ENCODE peak calls at places on chromosomes 11 and 22, in nine cellular contexts. One of them, this sample, is unnamed.
A peak's percentile ranks its signal among the peaks of the same experiment; 100 is the strongest.

GRCh38 chr11:130675456-130675855 is 227.0 kb downstream of the ADAMTS15 start:
- DNase-seq in H7: no peak
- DNase-seq in IMR-90: peak; percentile 50
- DNase-seq in OCI-LY7: no peak
- DNase-seq in effector memory CD4-positive, alpha-beta T cell: no peak
- DNase-seq in ovary: peak; percentile 56
- DNase-seq in lung: no peak
- DNase-seq in heart right ventricle: peak; percentile 79
- DNase-seq in stomach: no peak
- DNase-seq in this sample: no peak

GRCh38 chr11:63901660-63902059 is 15.3 kb downstream of the RCOR2 start:
- DNase-seq in lung: no peak
- DNase-seq in effector memory CD4-positive, alpha-beta T cell: no peak
- DNase-seq in OCI-LY7: no peak
- DNase-seq in H7: peak; percentile 72
- DNase-seq in heart right ventricle: no peak
- DNase-seq in stomach: no peak
- DNase-seq in ovary: no peak
- DNase-seq in IMR-90: peak; percentile 30
- DNase-seq in this sample: no peak

GRCh38 chr22:20862540-20862939 is 3.7 kb downstream of the SNAP29 start:
- DNase-seq in effector memory CD4-positive, alpha-beta T cell: no peak
- DNase-seq in ovary: no peak
- DNase-seq in stomach: no peak
- DNase-seq in IMR-90: no peak
- DNase-seq in H7: no peak
- DNase-seq in heart right ventricle: no peak
- DNase-seq in lung: no peak
- DNase-seq in OCI-LY7: no peak
- DNase-seq in this sample: no peak

GRCh38 chr11:37105456-37105855 is 507.4 kb upstream of the RAG2 start:
- DNase-seq in IMR-90: no peak
- DNase-seq in ovary: no peak
- DNase-seq in heart right ventricle: no peak
- DNase-seq in OCI-LY7: no peak
- DNase-seq in stomach: no peak
- DNase-seq in effector memory CD4-positive, alpha-beta T cell: no peak
- DNase-seq in lung: no peak
- DNase-seq in H7: no peak
- DNase-seq in this sample: no peak

GRCh38 chr11:102414559-102414958 is 38.0 kb downstream of the TMEM123 start:
- DNase-seq in OCI-LY7: no peak
- DNase-seq in heart right ventricle: no peak
- DNase-seq in lung: no peak
- DNase-seq in H7: no peak
- DNase-seq in stomach: no peak
- DNase-seq in effector memory CD4-positive, alpha-beta T cell: no peak
- DNase-seq in ovary: no peak
- DNase-seq in IMR-90: no peak
- DNase-seq in this sample: no peak

GRCh38 chr22:19789406-19789805 is 28.8 kb downstream of the TBX1 start:
- DNase-seq in ovary: no peak
- DNase-seq in OCI-LY7: no peak
- DNase-seq in lung: no peak
- DNase-seq in H7: no peak
- DNase-seq in heart right ventricle: peak; percentile 10
- DNase-seq in effector memory CD4-positive, alpha-beta T cell: no peak
- DNase-seq in IMR-90: no peak
- DNase-seq in stomach: no peak
- DNase-seq in this sample: no peak

GRCh38 chr22:50157976-50158375 is 12.6 kb upstream of the PANX2 start:
- DNase-seq in heart right ventricle: no peak
- DNase-seq in ovary: peak; percentile 14
- DNase-seq in effector memory CD4-positive, alpha-beta T cell: no peak
- DNase-seq in H7: peak; percentile 44
- DNase-seq in IMR-90: no peak
- DNase-seq in stomach: peak; percentile 85
- DNase-seq in OCI-LY7: no peak
- DNase-seq in lung: peak; percentile 73
- DNase-seq in this sample: peak; percentile 30

GRCh38 chr11:20621679-20622078 is 22.3 kb downstream of the SLC6A5 start:
- DNase-seq in H7: peak; percentile 38
- DNase-seq in ovary: no peak
- DNase-seq in lung: no peak
- DNase-seq in stomach: no peak
- DNase-seq in IMR-90: no peak
- DNase-seq in effector memory CD4-positive, alpha-beta T cell: no peak
- DNase-seq in OCI-LY7: no peak
- DNase-seq in heart right ventricle: no peak
- DNase-seq in this sample: no peak

GRCh38 chr11:112734207-112734606 is 227.0 kb upstream of the NCAM1 start:
- DNase-seq in stomach: peak; percentile 42
- DNase-seq in OCI-LY7: no peak
- DNase-seq in lung: no peak
- DNase-seq in H7: peak; percentile 54
- DNase-seq in IMR-90: peak; percentile 8
- DNase-seq in effector memory CD4-positive, alpha-beta T cell: no peak
- DNase-seq in ovary: no peak
- DNase-seq in heart right ventricle: no peak
- DNase-seq in this sample: no peak

GRCh38 chr11:79437274-79437980 is 3.4 kb downstream of the TENM4 start:
- DNase-seq in effector memory CD4-positive, alpha-beta T cell: no peak
- DNase-seq in OCI-LY7: no peak
- DNase-seq in lung: peak; percentile 45
- DNase-seq in IMR-90: peak; percentile 57
- DNase-seq in stomach: peak; percentile 64
- DNase-seq in H7: peak; percentile 92
- DNase-seq in heart right ventricle: peak; percentile 75
- DNase-seq in ovary: peak; percentile 84
- DNase-seq in this sample: no peak

GRCh38 chr22:44180706-44181032 is at the start of gene PARVG:
- DNase-seq in stomach: no peak
- DNase-seq in OCI-LY7: peak; percentile 31
- DNase-seq in effector memory CD4-positive, alpha-beta T cell: peak; percentile 41
- DNase-seq in lung: no peak
- DNase-seq in ovary: no peak
- DNase-seq in H7: peak; percentile 81
- DNase-seq in heart right ventricle: no peak
- DNase-seq in IMR-90: no peak
- DNase-seq in this sample: no peak

GRCh38 chr11:82229346-82229745 is 504.3 kb downstream of the FAM181B start:
- DNase-seq in ovary: no peak
- DNase-seq in IMR-90: no peak
- DNase-seq in stomach: no peak
- DNase-seq in H7: peak; percentile 1
- DNase-seq in effector memory CD4-positive, alpha-beta T cell: no peak
- DNase-seq in OCI-LY7: peak; percentile 37
- DNase-seq in lung: no peak
- DNase-seq in heart right ventricle: no peak
- DNase-seq in this sample: no peak

GRCh38 chr22:37504964-37505363 is 14.3 kb downstream of the CARD10 start:
- DNase-seq in OCI-LY7: no peak
- DNase-seq in effector memory CD4-positive, alpha-beta T cell: no peak
- DNase-seq in heart right ventricle: no peak
- DNase-seq in ovary: no peak
- DNase-seq in stomach: no peak
- DNase-seq in lung: no peak
- DNase-seq in H7: no peak
- DNase-seq in IMR-90: no peak
- DNase-seq in this sample: no peak

GRCh38 chr22:37503850-37504249 is 15.4 kb downstream of the CARD10 start:
- DNase-seq in heart right ventricle: no peak
- DNase-seq in lung: no peak
- DNase-seq in H7: no peak
- DNase-seq in IMR-90: no peak
- DNase-seq in ovary: no peak
- DNase-seq in stomach: peak; percentile 56
- DNase-seq in effector memory CD4-positive, alpha-beta T cell: no peak
- DNase-seq in OCI-LY7: no peak
- DNase-seq in this sample: no peak

GRCh38 chr22:37505565-37505964 is 13.7 kb downstream of the CARD10 start:
- DNase-seq in lung: no peak
- DNase-seq in heart right ventricle: no peak
- DNase-seq in effector memory CD4-positive, alpha-beta T cell: no peak
- DNase-seq in stomach: no peak
- DNase-seq in OCI-LY7: no peak
- DNase-seq in H7: no peak
- DNase-seq in IMR-90: no peak
- DNase-seq in ovary: no peak
- DNase-seq in this sample: no peak

GRCh38 chr22:37507731-37508130 is 11.5 kb downstream of the CARD10 start:
- DNase-seq in H7: no peak
- DNase-seq in IMR-90: no peak
- DNase-seq in ovary: no peak
- DNase-seq in lung: no peak
- DNase-seq in OCI-LY7: no peak
- DNase-seq in effector memory CD4-positive, alpha-beta T cell: no peak
- DNase-seq in heart right ventricle: no peak
- DNase-seq in stomach: no peak
- DNase-seq in this sample: no peak

DNA sequence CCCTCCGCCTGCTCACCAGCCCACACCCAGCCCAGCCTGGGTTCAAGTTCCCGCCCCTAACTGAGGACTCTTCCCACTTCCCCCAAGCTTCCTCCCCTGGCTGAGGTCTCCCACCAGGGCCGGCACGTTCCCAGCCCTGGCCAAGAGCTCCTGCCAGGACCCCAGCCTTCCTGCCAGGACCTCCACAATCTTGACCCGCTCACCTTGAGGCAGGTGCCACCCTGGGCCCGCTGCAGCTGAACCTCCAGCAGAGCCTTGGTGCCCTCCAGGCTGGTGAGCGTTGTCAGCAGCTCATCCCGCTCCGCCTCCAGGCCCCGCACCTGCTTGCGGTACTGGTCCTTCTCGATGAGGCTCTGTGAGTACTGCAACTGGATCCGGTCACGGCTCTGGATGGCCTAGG is 13.2 kb downstream of the CARD10 start:
- DNase-seq in H7: peak; percentile 53
- DNase-seq in OCI-LY7: no peak
- DNase-seq in IMR-90: no peak
- DNase-seq in ovary: no peak
- DNase-seq in lung: no peak
- DNase-seq in stomach: no peak
- DNase-seq in effector memory CD4-positive, alpha-beta T cell: no peak
- DNase-seq in heart right ventricle: no peak
- DNase-seq in this sample: no peak
- H3K36me3 ChIP-seq in H7: no peaks in the 10 kb centered on the region
- H3K36me3 ChIP-seq in OCI-LY7: no peaks in the 10 kb centered on the region
- H3K36me3 ChIP-seq in IMR-90: peaks cover 28% of the 10 kb centered on the region
- H3K36me3 ChIP-seq in ovary: no peaks in the 10 kb centered on the region
- H3K36me3 ChIP-seq in lung: no peaks in the 10 kb centered on the region
- H3K36me3 ChIP-seq in stomach: peaks cover 25% of the 10 kb centered on the region
- H3K36me3 ChIP-seq in effector memory CD4-positive, alpha-beta T cell: no peaks in the 10 kb centered on the region
- H3K36me3 ChIP-seq in heart right ventricle: no peaks in the 10 kb centered on the region
- H3K36me3 ChIP-seq in this sample: peaks cover 57% of the 10 kb centered on the region

GRCh38 chr11:65040520-65041205 is 347 bp upstream of the SAC3D1 start:
- DNase-seq in OCI-LY7: peak; percentile 94
- DNase-seq in stomach: peak; percentile 88
- DNase-seq in H7: peak; percentile 98
- DNase-seq in lung: peak; percentile 88
- DNase-seq in heart right ventricle: peak; percentile 89
- DNase-seq in IMR-90: peak; percentile 93
- DNase-seq in ovary: peak; percentile 89
- DNase-seq in effector memory CD4-positive, alpha-beta T cell: peak; percentile 82
- DNase-seq in this sample: peak; percentile 46
- H3K36me3 ChIP-seq in OCI-LY7: peaks cover 40% of the 10 kb centered on the region
- H3K36me3 ChIP-seq in stomach: peaks cover 48% of the 10 kb centered on the region
- H3K36me3 ChIP-seq in H7: peaks cover 7% of the 10 kb centered on the region
- H3K36me3 ChIP-seq in lung: no peaks in the 10 kb centered on the region
- H3K36me3 ChIP-seq in heart right ventricle: peaks cover 4% of the 10 kb centered on the region
- H3K36me3 ChIP-seq in IMR-90: peaks cover 18% of the 10 kb centered on the region
- H3K36me3 ChIP-seq in ovary: no peaks in the 10 kb centered on the region
- H3K36me3 ChIP-seq in effector memory CD4-positive, alpha-beta T cell: peaks cover 29% of the 10 kb centered on the region
- H3K36me3 ChIP-seq in this sample: peaks cover 12% of the 10 kb centered on the region

DNA sequence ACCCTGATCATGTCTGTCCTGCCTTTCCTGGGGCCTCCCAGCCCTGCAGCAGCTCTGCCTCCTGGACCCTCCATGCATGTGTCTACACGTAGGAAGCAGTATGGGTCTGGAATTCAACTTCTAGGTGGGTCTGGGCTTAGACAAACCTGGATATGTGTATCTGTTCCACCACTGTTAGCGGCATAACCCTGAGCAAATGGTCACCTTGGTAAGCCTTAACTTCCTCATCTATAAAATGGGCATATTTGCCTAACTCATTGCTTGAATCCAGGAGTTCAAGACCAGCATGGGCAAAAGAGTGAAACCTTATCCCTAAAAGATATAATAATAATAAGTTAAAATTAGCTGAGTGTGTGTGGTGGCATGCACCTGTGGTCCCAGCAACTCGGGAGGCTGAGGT is 44.2 kb upstream of the LMO2 start:
- DNase-seq in IMR-90: no peak
- DNase-seq in H7: no peak
- DNase-seq in lung: no peak
- DNase-seq in effector memory CD4-positive, alpha-beta T cell: no peak
- DNase-seq in ovary: no peak
- DNase-seq in heart right ventricle: no peak
- DNase-seq in stomach: no peak
- DNase-seq in OCI-LY7: no peak
- DNase-seq in this sample: no peak
- H3K36me3 ChIP-seq in IMR-90: no peaks in the 10 kb centered on the region
- H3K36me3 ChIP-seq in H7: no peaks in the 10 kb centered on the region
- H3K36me3 ChIP-seq in lung: no peaks in the 10 kb centered on the region
- H3K36me3 ChIP-seq in effector memory CD4-positive, alpha-beta T cell: no peaks in the 10 kb centered on the region
- H3K36me3 ChIP-seq in ovary: no peaks in the 10 kb centered on the region
- H3K36me3 ChIP-seq in heart right ventricle: no peaks in the 10 kb centered on the region
- H3K36me3 ChIP-seq in stomach: no peaks in the 10 kb centered on the region
- H3K36me3 ChIP-seq in OCI-LY7: no peaks in the 10 kb centered on the region
- H3K36me3 ChIP-seq in this sample: no peaks in the 10 kb centered on the region

GRCh38 chr22:31277741-31278642 is 14.3 kb downstream of the PIK3IP1 start:
- DNase-seq in IMR-90: no peak
- DNase-seq in heart right ventricle: no peak
- DNase-seq in stomach: no peak
- DNase-seq in lung: no peak
- DNase-seq in H7: no peak
- DNase-seq in effector memory CD4-positive, alpha-beta T cell: no peak
- DNase-seq in ovary: no peak
- DNase-seq in OCI-LY7: no peak
- DNase-seq in this sample: no peak

GRCh38 chr22:31278643-31279326 is 13.5 kb downstream of the PIK3IP1 start:
- DNase-seq in ovary: peak; percentile 51
- DNase-seq in H7: no peak
- DNase-seq in OCI-LY7: no peak
- DNase-seq in lung: no peak
- DNase-seq in heart right ventricle: no peak
- DNase-seq in IMR-90: no peak
- DNase-seq in effector memory CD4-positive, alpha-beta T cell: no peak
- DNase-seq in stomach: peak; percentile 77
- DNase-seq in this sample: no peak

GRCh38 chr22:31281733-31282132 is 10.6 kb downstream of the PIK3IP1 start:
- DNase-seq in H7: no peak
- DNase-seq in IMR-90: no peak
- DNase-seq in heart right ventricle: no peak
- DNase-seq in effector memory CD4-positive, alpha-beta T cell: no peak
- DNase-seq in lung: no peak
- DNase-seq in ovary: no peak
- DNase-seq in stomach: no peak
- DNase-seq in OCI-LY7: no peak
- DNase-seq in this sample: no peak

GRCh38 chr22:31279821-31280496 is 12.3 kb downstream of the PIK3IP1 start:
- DNase-seq in H7: no peak
- DNase-seq in lung: no peak
- DNase-seq in IMR-90: no peak
- DNase-seq in effector memory CD4-positive, alpha-beta T cell: no peak
- DNase-seq in OCI-LY7: no peak
- DNase-seq in stomach: no peak
- DNase-seq in heart right ventricle: no peak
- DNase-seq in ovary: no peak
- DNase-seq in this sample: no peak

GRCh38 chr22:31279327-31279669 is 13.0 kb downstream of the PIK3IP1 start:
- DNase-seq in heart right ventricle: no peak
- DNase-seq in stomach: no peak
- DNase-seq in IMR-90: no peak
- DNase-seq in ovary: no peak
- DNase-seq in effector memory CD4-positive, alpha-beta T cell: no peak
- DNase-seq in OCI-LY7: no peak
- DNase-seq in H7: no peak
- DNase-seq in lung: no peak
- DNase-seq in this sample: no peak
- H3K36me3 ChIP-seq in heart right ventricle: peaks cover 47% of the 10 kb centered on the region
- H3K36me3 ChIP-seq in stomach: peaks cover 97% of the 10 kb centered on the region
- H3K36me3 ChIP-seq in IMR-90: peaks cover 49% of the 10 kb centered on the region
- H3K36me3 ChIP-seq in ovary: no peaks in the 10 kb centered on the region
- H3K36me3 ChIP-seq in effector memory CD4-positive, alpha-beta T cell: peaks cover 51% of the 10 kb centered on the region
- H3K36me3 ChIP-seq in OCI-LY7: peaks cover 63% of the 10 kb centered on the region
- H3K36me3 ChIP-seq in H7: peaks cover 12% of the 10 kb centered on the region
- H3K36me3 ChIP-seq in lung: peaks cover 5% of the 10 kb centered on the region
- H3K36me3 ChIP-seq in this sample: peaks cover 48% of the 10 kb centered on the region